ENCODE peak calls at places on chromosomes 11 and 22, in nine cellular contexts. K, E, P, I, R, C, W, T and H are unnamed samples.

GRCh38 chr11:88231894-88232482 is 56.7 kb upstream of the RAB38 start:
- DNase-seq in P (no peak), R (no peak), I (no peak), W (peak; percentile 18), E (no peak), T (no peak), K (no peak), C (no peak), H (no peak)

GRCh38 chr11:8832571-8833260 is 78.3 kb upstream of the AKIP1 start:
- DNase-seq in P (no peak), R (no peak), K (no peak), T (peak; percentile 90), E (no peak), W (peak; percentile 68), I (no peak), C (peak; percentile 64), H (peak; percentile 35)

GRCh38 chr11:83583953-83584352 is 297.8 kb upstream of the CCDC90B start:
- DNase-seq in T (peak; percentile 56), C (no peak), R (no peak), W (no peak), E (no peak), I (no peak), P (no peak), K (no peak), H (no peak)

GRCh38 chr22:48972979-48973693 is 854.5 kb downstream of the BRD1 start:
- DNase-seq in T (no peak), W (no peak), I (no peak), K (no peak), R (no peak), P (peak; percentile 91), C (no peak), E (no peak), H (no peak)

GRCh38 chr11:133228406-133229330 is 303.6 kb downstream of the OPCML start:
- DNase-seq in E (no peak), T (no peak), I (no peak), R (peak; percentile 20), C (no peak), W (peak; percentile 79), K (peak; percentile 71), P (no peak), H (peak; percentile 29)

GRCh38 chr11:9574806-9575530 is 1.5 kb downstream of the WEE1 start:
- DNase-seq in E (peak; percentile 80), T (no peak), P (peak; percentile 93), K (no peak), R (peak; percentile 74), I (peak; percentile 51), W (peak; percentile 72), C (peak; percentile 90), H (peak; percentile 44)

GRCh38 chr22:22884010-22884887 is 3.4 kb upstream of the IGLL5 start:
- DNase-seq in W (peak; percentile 79), T (no peak), C (no peak), P (no peak), K (no peak), E (no peak), R (peak; percentile 75), I (peak; percentile 58), H (peak; percentile 53)

GRCh38 chr11:89201138-89201537 is 23.5 kb downstream of the TYR start:
- DNase-seq in K (no peak), T (no peak), R (no peak), E (no peak), C (no peak), W (no peak), P (no peak), I (no peak), H (no peak)

DNA sequence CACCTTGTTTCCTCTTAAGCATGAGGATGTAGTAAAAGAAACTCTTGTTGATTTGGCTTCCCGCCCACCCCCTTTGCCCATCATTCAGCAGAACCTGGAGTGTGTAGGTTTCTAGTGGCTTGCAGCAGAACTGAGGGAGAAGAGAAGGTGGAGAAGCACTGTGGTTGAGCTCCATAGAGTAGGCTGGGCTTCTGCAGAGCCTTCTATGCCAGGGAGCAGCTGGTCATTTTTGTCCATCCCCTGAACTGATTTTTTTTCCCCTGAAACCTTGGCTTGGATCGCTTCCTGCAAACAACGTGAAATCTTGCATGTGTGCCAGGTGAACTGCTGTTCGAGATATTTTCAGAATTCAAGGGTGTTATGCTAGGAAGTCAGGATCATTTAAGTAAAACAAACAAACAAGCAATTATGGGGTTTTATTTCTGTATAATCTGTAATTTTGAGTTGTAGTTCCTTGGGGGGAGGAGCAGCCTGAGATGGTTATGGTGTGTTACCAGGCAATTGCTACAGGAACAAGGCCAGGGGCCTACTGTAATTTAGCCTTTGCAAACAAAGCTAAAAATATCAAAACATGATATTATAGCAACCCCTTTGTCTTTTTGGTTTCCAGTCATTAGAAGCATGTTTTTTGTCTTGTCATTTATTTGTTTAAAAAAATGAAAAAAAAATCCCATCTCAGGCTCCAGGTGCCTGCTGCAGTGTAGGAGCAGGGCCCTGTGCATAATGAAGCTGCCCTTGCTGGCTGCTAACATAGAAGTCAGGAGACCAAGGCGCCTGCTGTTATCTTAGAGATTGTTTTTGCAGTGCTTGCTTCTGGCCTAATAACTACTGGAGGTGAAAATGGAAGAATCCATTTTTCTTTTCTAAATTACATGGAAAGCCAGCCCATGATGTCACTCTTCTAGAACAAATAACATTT is 152.5 kb upstream of the TTC12 start:
- DNase-seq in T (no peak), C (no peak), R (no peak), I (no peak), E (no peak), P (no peak), W (no peak), K (no peak), H (peak; percentile 40)
- TF ChIP-seq EP300 in T (no peak), C (no peak), R (no peak), I (no peak), E (no peak), P (no peak), W (no peak), K (no peak), H (no peak)

GRCh38 chr11:100663996-100664395 is 23.1 kb upstream of the ARHGAP42 start:
- DNase-seq in R (no peak), I (no peak), C (no peak), P (no peak), K (no peak), E (no peak), W (no peak), T (no peak), H (no peak)

GRCh38 chr11:100663583-100663982 is 23.5 kb upstream of the ARHGAP42 start:
- DNase-seq in C (no peak), I (no peak), P (no peak), R (no peak), E (no peak), W (no peak), T (no peak), K (no peak), H (no peak)

GRCh38 chr11:100671471-100671870 is 15.6 kb upstream of the ARHGAP42 start:
- DNase-seq in C (no peak), I (no peak), K (no peak), T (no peak), P (no peak), R (no peak), E (no peak), W (no peak), H (no peak)

GRCh38 chr11:100670140-100670539 is 16.9 kb upstream of the ARHGAP42 start:
- DNase-seq in E (no peak), P (no peak), T (no peak), R (no peak), K (no peak), C (no peak), W (no peak), I (no peak), H (no peak)

DNA sequence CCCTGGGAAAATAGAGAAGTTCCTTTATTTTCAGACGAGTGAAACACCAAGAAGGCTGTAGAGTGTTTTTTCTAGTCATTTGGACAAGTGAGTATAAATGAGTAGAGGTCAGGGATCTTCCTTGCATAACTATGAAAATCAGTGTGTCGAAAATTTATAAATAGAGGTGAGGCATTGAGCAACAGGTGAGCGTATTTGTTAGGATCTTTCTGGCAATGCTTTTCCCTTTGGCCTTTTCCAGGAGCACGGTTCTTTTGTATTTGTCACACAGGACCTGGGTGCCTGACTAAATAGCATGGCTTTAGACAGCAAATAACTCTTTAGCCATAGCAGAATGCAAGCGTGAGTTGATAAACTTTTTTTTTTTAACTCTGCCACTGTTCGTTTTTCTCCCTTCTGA is 19.6 kb upstream of the ARHGAP42 start:
- DNase-seq in P (no peak), E (no peak), R (no peak), C (no peak), T (no peak), I (no peak), K (no peak), W (no peak), H (no peak)
- TF ChIP-seq POLR2AphosphoS5 in P (no peak), E (no peak), R (no peak), C (no peak), T (no peak), I (no peak), K (no peak), W (no peak), H (no peak)

GRCh38 chr11:85680897-85681296 is 5.1 kb downstream of the CCDC89 start:
- DNase-seq in E (no peak), K (no peak), R (no peak), P (no peak), C (no peak), I (no peak), W (peak; percentile 48), T (no peak), H (no peak)

GRCh38 chr11:85685820-85686459 is at the start of gene CCDC89:
- DNase-seq in C (peak; percentile 92), E (peak; percentile 86), T (no peak), P (peak; percentile 94), W (peak; percentile 79), I (no peak), R (peak; percentile 48), K (no peak), H (peak; percentile 30)

GRCh38 chr11:85685131-85685819 is 720 bp downstream of the CCDC89 start:
- DNase-seq in E (no peak), W (peak; percentile 28), I (no peak), T (no peak), C (peak; percentile 70), K (no peak), R (no peak), P (no peak), H (no peak)

GRCh38 chr11:85679581-85679980 is 6.4 kb downstream of the CCDC89 start:
- DNase-seq in P (no peak), E (no peak), C (no peak), W (no peak), I (no peak), T (no peak), R (no peak), K (no peak), H (no peak)

DNA sequence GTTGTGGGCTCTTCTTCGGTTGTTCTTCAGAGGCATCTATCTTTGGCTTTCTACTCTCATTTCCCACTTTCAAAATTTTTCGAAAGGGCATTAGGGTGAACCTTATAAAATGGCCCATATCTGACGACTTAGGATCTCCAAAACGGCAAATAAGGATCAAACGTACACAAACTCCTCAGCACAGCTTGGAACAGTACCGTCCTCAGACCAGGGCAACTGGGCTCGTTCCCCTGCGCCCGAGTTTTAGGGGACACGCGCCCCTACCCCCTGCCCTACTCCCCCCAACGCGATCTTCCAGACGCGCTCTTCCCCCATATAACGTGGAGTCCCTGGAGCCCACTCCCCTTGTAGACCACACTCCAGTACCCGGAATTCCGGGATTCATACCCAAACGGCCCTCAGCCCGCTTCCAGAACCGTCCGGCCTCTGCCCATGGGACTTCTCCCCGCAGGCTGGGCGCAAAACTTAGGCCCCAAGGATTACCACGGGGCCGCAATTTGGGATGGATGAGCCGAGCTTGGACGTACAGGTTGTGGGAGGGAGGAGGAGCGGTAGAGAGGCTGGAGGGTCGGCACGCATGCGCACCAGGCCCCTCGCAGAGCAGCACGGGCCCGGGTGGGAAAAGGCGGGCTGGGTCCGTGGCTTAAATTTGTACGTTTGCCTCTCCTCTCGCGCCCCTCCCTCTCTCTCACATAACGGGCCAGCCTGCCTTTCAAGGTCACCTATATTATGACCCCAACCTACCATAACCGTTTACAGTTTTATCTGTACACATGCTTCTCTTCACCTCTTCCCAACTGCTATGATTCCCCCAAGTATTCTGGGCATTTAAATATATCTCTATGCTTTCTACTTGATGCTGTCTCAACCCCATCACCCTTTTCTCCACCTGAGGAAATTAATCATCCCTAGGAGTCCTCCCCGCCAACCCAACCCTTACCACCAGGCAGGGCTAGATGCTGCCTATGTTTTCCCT is 3.4 kb downstream of the CCDC89 start:
- DNase-seq in I (peak; percentile 16), T (no peak), K (no peak), P (no peak), C (peak; percentile 84), R (peak; percentile 55), W (peak; percentile 81), E (peak; percentile 67), H (peak; percentile 35)
- TF ChIP-seq EP300 in I (no peak), T (no peak), K (no peak), P (no peak), C (no peak), R (no peak), W (no peak), E (no peak), H (no peak)

DNA sequence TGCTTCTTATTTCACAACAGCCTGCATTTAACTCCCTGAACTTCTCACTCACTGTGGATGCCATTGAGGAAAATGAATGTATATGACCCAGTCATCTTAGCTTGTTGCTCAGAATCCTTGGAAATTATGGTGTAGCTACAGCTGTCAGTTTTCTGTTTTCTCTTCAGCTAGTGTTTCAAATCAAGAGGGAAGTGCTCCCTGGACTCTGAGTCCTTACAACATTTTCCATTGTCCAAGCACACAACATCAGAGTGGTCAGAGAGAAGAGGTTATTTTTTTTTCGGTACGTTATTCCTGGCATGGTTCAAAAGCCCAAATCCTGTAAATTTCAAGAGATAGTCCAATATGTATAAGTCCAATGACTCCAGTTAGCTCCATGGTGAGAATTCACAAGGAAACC is 23.6 kb downstream of the MS4A6A start:
- DNase-seq in W (no peak), P (no peak), K (no peak), C (no peak), I (no peak), T (no peak), E (no peak), R (no peak), H (no peak)
- TF ChIP-seq POLR2AphosphoS5 in W (no peak), P (no peak), K (no peak), C (no peak), I (no peak), T (no peak), E (no peak), R (no peak), H (no peak)